ENCODE peak calls at places on chromosomes 12 and 14, in seven cellular contexts. One of them, this sample, is unnamed.

GRCh38 chr12:57741413-57741789 is 2.9 kb upstream of the AGAP2 start:
- DNase-seq in mesendoderm: no peak
- DNase-seq in CD8-positive, alpha-beta T cell: no peak
- DNase-seq in HuH-7.5: no peak
- DNase-seq in H54: no peak
- DNase-seq in hepatocyte: no peak
- DNase-seq in HCEC 1CT: no peak
- DNase-seq in this sample: no peak

GRCh38 chr14:104431929-104432541 is 147.5 kb upstream of the C14orf180 start:
- DNase-seq in mesendoderm: no peak
- DNase-seq in CD8-positive, alpha-beta T cell: no peak
- DNase-seq in HuH-7.5: no peak
- DNase-seq in H54: no peak
- DNase-seq in hepatocyte: no peak
- DNase-seq in HCEC 1CT: no peak
- DNase-seq in this sample: peak

GRCh38 chr12:88854260-88854659 is 274.0 kb upstream of the KITLG start:
- DNase-seq in mesendoderm: peak
- DNase-seq in CD8-positive, alpha-beta T cell: no peak
- DNase-seq in HuH-7.5: no peak
- DNase-seq in H54: peak
- DNase-seq in hepatocyte: peak
- DNase-seq in HCEC 1CT: peak
- DNase-seq in this sample: no peak

GRCh38 chr12:111685322-111685810 is 390 bp downstream of the BRAP start:
- DNase-seq in mesendoderm: peak
- DNase-seq in CD8-positive, alpha-beta T cell: no peak
- DNase-seq in HuH-7.5: peak
- DNase-seq in H54: no peak
- DNase-seq in hepatocyte: peak
- DNase-seq in HCEC 1CT: no peak
- DNase-seq in this sample: no peak

GRCh38 chr12:63915105-63915830 is 70.8 kb downstream of the SRGAP1 start:
- DNase-seq in mesendoderm: peak
- DNase-seq in CD8-positive, alpha-beta T cell: no peak
- DNase-seq in HuH-7.5: no peak
- DNase-seq in H54: no peak
- DNase-seq in hepatocyte: no peak
- DNase-seq in HCEC 1CT: peak
- DNase-seq in this sample: no peak

GRCh38 chr14:32507029-32507984 is 178.2 kb downstream of the AKAP6 start:
- DNase-seq in mesendoderm: peak
- DNase-seq in CD8-positive, alpha-beta T cell: no peak
- DNase-seq in HuH-7.5: no peak
- DNase-seq in H54: peak
- DNase-seq in hepatocyte: no peak
- DNase-seq in HCEC 1CT: peak
- DNase-seq in this sample: no peak

GRCh38 chr12:4119157-4119761 is 154.3 kb upstream of the CCND2 start:
- DNase-seq in mesendoderm: no peak
- DNase-seq in CD8-positive, alpha-beta T cell: no peak
- DNase-seq in HuH-7.5: no peak
- DNase-seq in H54: no peak
- DNase-seq in hepatocyte: no peak
- DNase-seq in HCEC 1CT: no peak
- DNase-seq in this sample: no peak

GRCh38 chr12:113138826-113139225 is 3.3 kb upstream of the RASAL1 start:
- DNase-seq in mesendoderm: no peak
- DNase-seq in CD8-positive, alpha-beta T cell: no peak
- DNase-seq in HuH-7.5: no peak
- DNase-seq in H54: no peak
- DNase-seq in hepatocyte: no peak
- DNase-seq in HCEC 1CT: no peak
- DNase-seq in this sample: peak

GRCh38 chr12:12376636-12377448 is 20.0 kb downstream of the BORCS5 start:
- DNase-seq in mesendoderm: peak
- DNase-seq in CD8-positive, alpha-beta T cell: no peak
- DNase-seq in HuH-7.5: no peak
- DNase-seq in H54: peak
- DNase-seq in hepatocyte: peak
- DNase-seq in HCEC 1CT: peak
- DNase-seq in this sample: peak

GRCh38 chr12:93638954-93639353 is 38.2 kb upstream of the CRADD start:
- DNase-seq in mesendoderm: no peak
- DNase-seq in CD8-positive, alpha-beta T cell: no peak
- DNase-seq in HuH-7.5: no peak
- DNase-seq in H54: no peak
- DNase-seq in hepatocyte: no peak
- DNase-seq in HCEC 1CT: no peak
- DNase-seq in this sample: no peak

GRCh38 chr14:24456980-24457379 is 14.4 kb upstream of the SDR39U1 start:
- DNase-seq in mesendoderm: no peak
- DNase-seq in CD8-positive, alpha-beta T cell: no peak
- DNase-seq in HuH-7.5: no peak
- DNase-seq in H54: no peak
- DNase-seq in hepatocyte: no peak
- DNase-seq in HCEC 1CT: peak
- DNase-seq in this sample: no peak

GRCh38 chr12:118853634-118854033 is 127.7 kb upstream of the SRRM4 start:
- DNase-seq in mesendoderm: peak
- DNase-seq in CD8-positive, alpha-beta T cell: no peak
- DNase-seq in HuH-7.5: no peak
- DNase-seq in H54: no peak
- DNase-seq in hepatocyte: peak
- DNase-seq in HCEC 1CT: no peak
- DNase-seq in this sample: no peak

GRCh38 chr14:36738269-36738668 is 76.6 kb downstream of the PAX9 start:
- DNase-seq in mesendoderm: no peak
- DNase-seq in CD8-positive, alpha-beta T cell: no peak
- DNase-seq in HuH-7.5: no peak
- DNase-seq in H54: no peak
- DNase-seq in hepatocyte: no peak
- DNase-seq in HCEC 1CT: no peak
- DNase-seq in this sample: no peak

GRCh38 chr14:40850191-40850590 is 756.5 kb upstream of the LRFN5 start:
- DNase-seq in mesendoderm: peak
- DNase-seq in CD8-positive, alpha-beta T cell: no peak
- DNase-seq in HuH-7.5: no peak
- DNase-seq in H54: no peak
- DNase-seq in hepatocyte: no peak
- DNase-seq in HCEC 1CT: no peak
- DNase-seq in this sample: no peak

GRCh38 chr14:73613419-73613963 is 1.2 kb downstream of the ACOT6 start:
- DNase-seq in mesendoderm: no peak
- DNase-seq in CD8-positive, alpha-beta T cell: no peak
- DNase-seq in HuH-7.5: no peak
- DNase-seq in H54: no peak
- DNase-seq in hepatocyte: no peak
- DNase-seq in HCEC 1CT: no peak
- DNase-seq in this sample: no peak

GRCh38 chr14:89508863-89509262 is 91.8 kb upstream of the FOXN3 start:
- DNase-seq in mesendoderm: no peak
- DNase-seq in CD8-positive, alpha-beta T cell: no peak
- DNase-seq in HuH-7.5: no peak
- DNase-seq in H54: no peak
- DNase-seq in hepatocyte: no peak
- DNase-seq in HCEC 1CT: no peak
- DNase-seq in this sample: no peak

GRCh38 chr12:100473716-100474150 is at the start of gene NR1H4:
- DNase-seq in mesendoderm: no peak
- DNase-seq in CD8-positive, alpha-beta T cell: no peak
- DNase-seq in HuH-7.5: no peak
- DNase-seq in H54: peak
- DNase-seq in hepatocyte: no peak
- DNase-seq in HCEC 1CT: peak
- DNase-seq in this sample: no peak

GRCh38 chr14:45253754-45254300 is 825 bp upstream of the MIS18BP1 start:
- DNase-seq in mesendoderm: no peak
- DNase-seq in CD8-positive, alpha-beta T cell: no peak
- DNase-seq in HuH-7.5: no peak
- DNase-seq in H54: no peak
- DNase-seq in hepatocyte: no peak
- DNase-seq in HCEC 1CT: peak
- DNase-seq in this sample: no peak

GRCh38 chr14:92499216-92499615 is 14.4 kb upstream of the RIN3 start:
- DNase-seq in mesendoderm: no peak
- DNase-seq in CD8-positive, alpha-beta T cell: peak
- DNase-seq in HuH-7.5: no peak
- DNase-seq in H54: no peak
- DNase-seq in hepatocyte: no peak
- DNase-seq in HCEC 1CT: no peak
- DNase-seq in this sample: no peak

GRCh38 chr12:46459111-46459510 is 86.5 kb upstream of the SLC38A2 start:
- DNase-seq in mesendoderm: peak
- DNase-seq in CD8-positive, alpha-beta T cell: no peak
- DNase-seq in HuH-7.5: no peak
- DNase-seq in H54: no peak
- DNase-seq in hepatocyte: no peak
- DNase-seq in HCEC 1CT: peak
- DNase-seq in this sample: no peak

GRCh38 chr12:54959291-54960018 is 25.1 kb downstream of the TESPA1 start:
- DNase-seq in mesendoderm: peak
- DNase-seq in CD8-positive, alpha-beta T cell: no peak
- DNase-seq in HuH-7.5: no peak
- DNase-seq in H54: no peak
- DNase-seq in hepatocyte: no peak
- DNase-seq in HCEC 1CT: no peak
- DNase-seq in this sample: no peak

GRCh38 chr14:95533822-95534221 is 1.0 kb upstream of the GLRX5 start:
- DNase-seq in mesendoderm: peak
- DNase-seq in CD8-positive, alpha-beta T cell: no peak
- DNase-seq in HuH-7.5: no peak
- DNase-seq in H54: no peak
- DNase-seq in hepatocyte: no peak
- DNase-seq in HCEC 1CT: no peak
- DNase-seq in this sample: no peak

GRCh38 chr14:57583396-57583795 is 89.7 kb upstream of the CCDC198 start:
- DNase-seq in mesendoderm: no peak
- DNase-seq in CD8-positive, alpha-beta T cell: no peak
- DNase-seq in HuH-7.5: no peak
- DNase-seq in H54: no peak
- DNase-seq in hepatocyte: no peak
- DNase-seq in HCEC 1CT: no peak
- DNase-seq in this sample: no peak

GRCh38 chr14:70045715-70046535 is 142.8 kb downstream of the SLC8A3 start:
- DNase-seq in mesendoderm: peak
- DNase-seq in CD8-positive, alpha-beta T cell: no peak
- DNase-seq in HuH-7.5: peak
- DNase-seq in H54: no peak
- DNase-seq in hepatocyte: peak
- DNase-seq in HCEC 1CT: peak
- DNase-seq in this sample: peak

GRCh38 chr14:35221462-35221861 is 70.7 kb upstream of the PSMA6 start:
- DNase-seq in mesendoderm: no peak
- DNase-seq in CD8-positive, alpha-beta T cell: no peak
- DNase-seq in HuH-7.5: no peak
- DNase-seq in H54: no peak
- DNase-seq in hepatocyte: no peak
- DNase-seq in HCEC 1CT: no peak
- DNase-seq in this sample: no peak

GRCh38 chr12:112389228-112389627 is 7.0 kb upstream of the HECTD4 start:
- DNase-seq in mesendoderm: no peak
- DNase-seq in CD8-positive, alpha-beta T cell: no peak
- DNase-seq in HuH-7.5: no peak
- DNase-seq in H54: no peak
- DNase-seq in hepatocyte: no peak
- DNase-seq in HCEC 1CT: no peak
- DNase-seq in this sample: no peak

GRCh38 chr12:24012528-24012927 is 63.1 kb upstream of the SOX5 start:
- DNase-seq in mesendoderm: peak
- DNase-seq in CD8-positive, alpha-beta T cell: no peak
- DNase-seq in HuH-7.5: no peak
- DNase-seq in H54: no peak
- DNase-seq in hepatocyte: peak
- DNase-seq in HCEC 1CT: peak
- DNase-seq in this sample: no peak

GRCh38 chr14:68819260-68819691 is 26.4 kb upstream of the ZFP36L1 start:
- DNase-seq in mesendoderm: peak
- DNase-seq in CD8-positive, alpha-beta T cell: no peak
- DNase-seq in HuH-7.5: no peak
- DNase-seq in H54: peak
- DNase-seq in hepatocyte: peak
- DNase-seq in HCEC 1CT: peak
- DNase-seq in this sample: peak

GRCh38 chr12:107581616-107582015 is 104.0 kb upstream of the PWP1 start:
- DNase-seq in mesendoderm: no peak
- DNase-seq in CD8-positive, alpha-beta T cell: no peak
- DNase-seq in HuH-7.5: no peak
- DNase-seq in H54: no peak
- DNase-seq in hepatocyte: no peak
- DNase-seq in HCEC 1CT: no peak
- DNase-seq in this sample: no peak

GRCh38 chr14:102510616-102511520 is 1.3 kb upstream of the ANKRD9 start:
- DNase-seq in mesendoderm: peak
- DNase-seq in CD8-positive, alpha-beta T cell: no peak
- DNase-seq in HuH-7.5: peak
- DNase-seq in H54: no peak
- DNase-seq in hepatocyte: peak
- DNase-seq in HCEC 1CT: no peak
- DNase-seq in this sample: peak

GRCh38 chr14:95236221-95236620 is 78.9 kb upstream of the DICER1 start:
- DNase-seq in mesendoderm: no peak
- DNase-seq in CD8-positive, alpha-beta T cell: no peak
- DNase-seq in HuH-7.5: no peak
- DNase-seq in H54: no peak
- DNase-seq in hepatocyte: no peak
- DNase-seq in HCEC 1CT: no peak
- DNase-seq in this sample: no peak

GRCh38 chr12:115870527-115870926 is 407.0 kb downstream of the MED13L start:
- DNase-seq in mesendoderm: peak
- DNase-seq in CD8-positive, alpha-beta T cell: no peak
- DNase-seq in HuH-7.5: no peak
- DNase-seq in H54: no peak
- DNase-seq in hepatocyte: no peak
- DNase-seq in HCEC 1CT: no peak
- DNase-seq in this sample: no peak

GRCh38 chr12:24860546-24860945 is 88.4 kb downstream of the BCAT1 start:
- DNase-seq in mesendoderm: no peak
- DNase-seq in CD8-positive, alpha-beta T cell: no peak
- DNase-seq in HuH-7.5: no peak
- DNase-seq in H54: no peak
- DNase-seq in hepatocyte: no peak
- DNase-seq in HCEC 1CT: no peak
- DNase-seq in this sample: no peak

GRCh38 chr12:107767466-107767865 is 6.5 kb upstream of the PRDM4 start:
- DNase-seq in mesendoderm: no peak
- DNase-seq in CD8-positive, alpha-beta T cell: no peak
- DNase-seq in HuH-7.5: no peak
- DNase-seq in H54: no peak
- DNase-seq in hepatocyte: no peak
- DNase-seq in HCEC 1CT: no peak
- DNase-seq in this sample: no peak

GRCh38 chr12:50918584-50919316 is 33.6 kb upstream of the HIGD1C start:
- DNase-seq in mesendoderm: no peak
- DNase-seq in CD8-positive, alpha-beta T cell: no peak
- DNase-seq in HuH-7.5: no peak
- DNase-seq in H54: no peak
- DNase-seq in hepatocyte: no peak
- DNase-seq in HCEC 1CT: peak
- DNase-seq in this sample: no peak

GRCh38 chr14:92660571-92660970 is 87.9 kb downstream of the LGMN start:
- DNase-seq in mesendoderm: no peak
- DNase-seq in CD8-positive, alpha-beta T cell: no peak
- DNase-seq in HuH-7.5: no peak
- DNase-seq in H54: no peak
- DNase-seq in hepatocyte: no peak
- DNase-seq in HCEC 1CT: no peak
- DNase-seq in this sample: no peak